ENCODE peak calls at places on chromosome 9, in eight cellular contexts. One of them, this sample, is unnamed.

GRCh38 chr9:34560574-34561229 is 28.8 kb downstream of the CNTFR start:
- ATAC-seq in GM23338: no peak
- ATAC-seq in GM12878: no peak
- ATAC-seq in HepG2: peak
- ATAC-seq in upper lobe of left lung: no peak
- ATAC-seq in Panc1: peak
- ATAC-seq in HCT116: no peak
- ATAC-seq in K562: no peak
- ATAC-seq in this sample: no peak

GRCh38 chr9:112301420-112301819 is 32.0 kb downstream of the PTBP3 start:
- ATAC-seq in GM23338: no peak
- ATAC-seq in GM12878: peak
- ATAC-seq in HepG2: no peak
- ATAC-seq in upper lobe of left lung: no peak
- ATAC-seq in Panc1: no peak
- ATAC-seq in HCT116: no peak
- ATAC-seq in K562: no peak
- ATAC-seq in this sample: no peak

GRCh38 chr9:125904155-125904841 is 157.1 kb downstream of the PBX3 start:
- ATAC-seq in GM23338: no peak
- ATAC-seq in GM12878: peak
- ATAC-seq in HepG2: no peak
- ATAC-seq in upper lobe of left lung: peak
- ATAC-seq in Panc1: peak
- ATAC-seq in HCT116: no peak
- ATAC-seq in K562: no peak
- ATAC-seq in this sample: peak

GRCh38 chr9:126991170-126991569 is 76.6 kb downstream of the RALGPS1 start:
- ATAC-seq in GM23338: no peak
- ATAC-seq in GM12878: no peak
- ATAC-seq in HepG2: no peak
- ATAC-seq in upper lobe of left lung: peak
- ATAC-seq in Panc1: no peak
- ATAC-seq in HCT116: no peak
- ATAC-seq in K562: no peak
- ATAC-seq in this sample: peak

GRCh38 chr9:121648799-121649198 is 2.6 kb upstream of the DAB2IP start:
- ATAC-seq in GM23338: no peak
- ATAC-seq in GM12878: no peak
- ATAC-seq in HepG2: no peak
- ATAC-seq in upper lobe of left lung: no peak
- ATAC-seq in Panc1: no peak
- ATAC-seq in HCT116: no peak
- ATAC-seq in K562: no peak
- ATAC-seq in this sample: no peak

GRCh38 chr9:114811301-114811700 is 5.5 kb upstream of the TNFSF15 start:
- ATAC-seq in GM23338: no peak
- ATAC-seq in GM12878: no peak
- ATAC-seq in HepG2: no peak
- ATAC-seq in upper lobe of left lung: no peak
- ATAC-seq in Panc1: no peak
- ATAC-seq in HCT116: no peak
- ATAC-seq in K562: no peak
- ATAC-seq in this sample: no peak

GRCh38 chr9:87422999-87423398 is 74.7 kb upstream of the DAPK1 start:
- ATAC-seq in GM23338: no peak
- ATAC-seq in GM12878: no peak
- ATAC-seq in HepG2: no peak
- ATAC-seq in upper lobe of left lung: no peak
- ATAC-seq in Panc1: no peak
- ATAC-seq in HCT116: no peak
- ATAC-seq in K562: no peak
- ATAC-seq in this sample: no peak

GRCh38 chr9:27599521-27600234 is 26.4 kb upstream of the C9orf72 start:
- ATAC-seq in GM23338: peak
- ATAC-seq in GM12878: no peak
- ATAC-seq in HepG2: no peak
- ATAC-seq in upper lobe of left lung: peak
- ATAC-seq in Panc1: no peak
- ATAC-seq in HCT116: no peak
- ATAC-seq in K562: no peak
- ATAC-seq in this sample: no peak

GRCh38 chr9:83266618-83267543 is 203.9 kb upstream of the RASEF start:
- ATAC-seq in GM23338: no peak
- ATAC-seq in GM12878: no peak
- ATAC-seq in HepG2: peak
- ATAC-seq in upper lobe of left lung: no peak
- ATAC-seq in Panc1: peak
- ATAC-seq in HCT116: peak
- ATAC-seq in K562: no peak
- ATAC-seq in this sample: peak

GRCh38 chr9:6198251-6198650 is 17.4 kb upstream of the IL33 start:
- ATAC-seq in GM23338: no peak
- ATAC-seq in GM12878: no peak
- ATAC-seq in HepG2: no peak
- ATAC-seq in upper lobe of left lung: no peak
- ATAC-seq in Panc1: no peak
- ATAC-seq in HCT116: no peak
- ATAC-seq in K562: no peak
- ATAC-seq in this sample: no peak

GRCh38 chr9:21766096-21766495 is 36.3 kb upstream of the MTAP start:
- ATAC-seq in GM23338: no peak
- ATAC-seq in GM12878: no peak
- ATAC-seq in HepG2: peak
- ATAC-seq in upper lobe of left lung: no peak
- ATAC-seq in Panc1: no peak
- ATAC-seq in HCT116: no peak
- ATAC-seq in K562: no peak
- ATAC-seq in this sample: no peak

GRCh38 chr9:89597711-89598707 is 6.8 kb upstream of the GADD45G start:
- ATAC-seq in GM23338: peak
- ATAC-seq in GM12878: peak
- ATAC-seq in HepG2: peak
- ATAC-seq in upper lobe of left lung: peak
- ATAC-seq in Panc1: peak
- ATAC-seq in HCT116: peak
- ATAC-seq in K562: peak
- ATAC-seq in this sample: no peak

GRCh38 chr9:122065923-122066629 is 27.0 kb downstream of the TTLL11 start:
- ATAC-seq in GM23338: no peak
- ATAC-seq in GM12878: no peak
- ATAC-seq in HepG2: no peak
- ATAC-seq in upper lobe of left lung: no peak
- ATAC-seq in Panc1: no peak
- ATAC-seq in HCT116: no peak
- ATAC-seq in K562: peak
- ATAC-seq in this sample: no peak

GRCh38 chr9:125161284-125161918 is 18.1 kb upstream of the SCAI start:
- ATAC-seq in GM23338: no peak
- ATAC-seq in GM12878: no peak
- ATAC-seq in HepG2: no peak
- ATAC-seq in upper lobe of left lung: peak
- ATAC-seq in Panc1: no peak
- ATAC-seq in HCT116: no peak
- ATAC-seq in K562: no peak
- ATAC-seq in this sample: peak

GRCh38 chr9:99360026-99360425 is 137.9 kb downstream of the SEC61B start:
- ATAC-seq in GM23338: no peak
- ATAC-seq in GM12878: no peak
- ATAC-seq in HepG2: no peak
- ATAC-seq in upper lobe of left lung: no peak
- ATAC-seq in Panc1: no peak
- ATAC-seq in HCT116: peak
- ATAC-seq in K562: no peak
- ATAC-seq in this sample: no peak

DNA sequence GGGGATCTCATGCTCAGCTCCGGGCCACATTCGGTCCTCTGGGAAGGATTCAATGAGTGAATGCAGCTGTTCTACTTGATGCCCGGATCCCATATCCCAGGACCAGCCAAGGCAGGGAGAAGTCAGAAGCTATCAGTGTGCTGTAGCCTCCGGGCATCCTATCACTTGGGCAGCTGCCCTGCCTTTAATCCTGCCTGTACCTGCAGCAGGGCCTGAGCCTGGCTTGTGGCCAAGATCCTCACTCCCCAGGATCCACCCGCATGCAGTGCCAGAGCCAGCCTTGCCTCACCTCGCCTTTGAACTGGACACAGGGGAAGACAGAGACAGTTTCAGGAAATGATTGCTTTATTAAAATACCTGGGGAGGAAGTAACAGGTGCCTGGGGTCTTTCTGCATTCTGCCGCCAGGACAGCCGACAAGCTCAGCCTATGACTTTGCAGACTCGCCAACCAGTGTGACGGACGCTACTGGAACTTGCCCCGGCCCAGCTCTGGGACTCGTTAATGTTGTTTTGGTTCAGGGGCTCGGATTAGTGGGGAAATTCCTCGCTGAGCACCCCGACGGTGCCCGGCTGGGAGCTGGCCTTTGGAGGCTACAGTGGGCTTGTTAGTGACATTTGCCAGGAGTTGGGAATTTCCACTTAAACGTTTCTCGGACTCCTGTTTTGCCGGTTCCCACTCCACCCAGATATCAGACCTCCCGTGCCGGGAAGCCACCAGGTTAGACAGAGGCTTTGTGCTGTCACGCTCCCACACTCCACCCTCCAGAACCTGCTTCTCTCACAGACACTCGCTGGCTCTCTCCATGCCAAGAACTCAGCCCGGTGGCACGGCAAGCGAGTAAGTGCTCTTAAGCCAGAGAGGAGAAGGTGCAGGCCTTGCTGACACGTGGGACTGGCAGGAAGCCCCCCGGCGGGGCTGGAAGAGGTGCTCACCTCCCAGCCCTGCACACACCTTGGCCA is 721 bp downstream of the PTGES start:
- ATAC-seq in GM23338: peak
- ATAC-seq in GM12878: no peak
- ATAC-seq in HepG2: peak
- ATAC-seq in upper lobe of left lung: peak
- ATAC-seq in Panc1: peak
- ATAC-seq in HCT116: peak
- ATAC-seq in K562: peak
- ATAC-seq in this sample: no peak
- H3K4me3 ChIP-seq in GM23338: peak
- H3K4me3 ChIP-seq in GM12878: no peak
- H3K4me3 ChIP-seq in HepG2: no peak
- H3K4me3 ChIP-seq in upper lobe of left lung: no peak
- H3K4me3 ChIP-seq in Panc1: peak
- H3K4me3 ChIP-seq in HCT116: peak
- H3K4me3 ChIP-seq in K562: no peak
- H3K4me3 ChIP-seq in this sample: peak

GRCh38 chr9:73067074-73067473 is 84.6 kb upstream of the ANXA1 start:
- ATAC-seq in GM23338: no peak
- ATAC-seq in GM12878: peak
- ATAC-seq in HepG2: no peak
- ATAC-seq in upper lobe of left lung: no peak
- ATAC-seq in Panc1: no peak
- ATAC-seq in HCT116: peak
- ATAC-seq in K562: no peak
- ATAC-seq in this sample: no peak
- TF ChIP-seq CTCF in GM23338: peak
- TF ChIP-seq CTCF in GM12878: peak
- TF ChIP-seq CTCF in HepG2: peak
- TF ChIP-seq CTCF in upper lobe of left lung: no peak
- TF ChIP-seq CTCF in Panc1: peak
- TF ChIP-seq CTCF in HCT116: no peak
- TF ChIP-seq CTCF in K562: no peak
- TF ChIP-seq CTCF in this sample: no peak

DNA sequence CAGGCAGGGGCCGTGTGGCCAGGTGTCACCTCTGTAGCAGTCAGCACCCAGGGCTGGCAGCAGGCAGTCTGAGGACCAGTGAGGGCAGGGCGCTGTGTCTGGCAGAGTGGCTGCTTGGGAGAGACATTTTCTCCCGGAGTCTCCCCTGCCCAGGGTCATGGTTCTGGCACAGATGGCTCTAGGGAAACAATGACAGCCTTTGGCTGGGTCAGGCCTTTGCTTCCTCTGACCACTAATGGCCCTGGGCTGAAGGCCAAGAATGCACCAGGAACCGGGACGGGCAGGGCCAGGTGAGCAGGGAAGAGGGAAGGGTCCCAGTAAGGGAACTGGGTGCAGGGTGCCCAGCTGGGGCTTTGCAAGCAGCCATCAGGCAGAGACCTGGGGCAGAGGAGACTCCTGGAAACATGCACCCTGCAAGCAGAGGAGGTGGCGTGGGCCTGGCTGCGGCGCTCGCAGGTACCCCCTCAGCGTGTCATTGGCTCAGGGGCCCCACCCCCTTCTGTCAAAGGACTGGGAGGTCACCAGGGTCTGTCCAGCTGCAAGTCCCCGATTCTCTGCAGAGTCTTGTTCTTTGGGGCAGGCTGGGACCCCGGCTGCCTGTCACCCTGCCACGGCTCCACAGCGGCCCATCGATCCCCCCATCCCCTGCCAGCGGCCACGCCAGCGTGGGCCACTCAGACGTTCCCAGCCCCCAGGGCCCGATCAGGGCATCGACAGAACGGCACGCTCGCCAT is 18.8 kb upstream of the TMEM250 start:
- ATAC-seq in GM23338: no peak
- ATAC-seq in GM12878: no peak
- ATAC-seq in HepG2: no peak
- ATAC-seq in upper lobe of left lung: no peak
- ATAC-seq in Panc1: peak
- ATAC-seq in HCT116: peak
- ATAC-seq in K562: no peak
- ATAC-seq in this sample: no peak
- TF ChIP-seq POLR2AphosphoS5 in GM23338: no peak
- TF ChIP-seq POLR2AphosphoS5 in GM12878: no peak
- TF ChIP-seq POLR2AphosphoS5 in HepG2: no peak
- TF ChIP-seq POLR2AphosphoS5 in upper lobe of left lung: no peak
- TF ChIP-seq POLR2AphosphoS5 in Panc1: no peak
- TF ChIP-seq POLR2AphosphoS5 in HCT116: no peak
- TF ChIP-seq POLR2AphosphoS5 in K562: no peak
- TF ChIP-seq POLR2AphosphoS5 in this sample: no peak

GRCh38 chr9:14314929-14315753 is 1.2 kb upstream of the NFIB start:
- ATAC-seq in GM23338: peak
- ATAC-seq in GM12878: peak
- ATAC-seq in HepG2: peak
- ATAC-seq in upper lobe of left lung: peak
- ATAC-seq in Panc1: peak
- ATAC-seq in HCT116: peak
- ATAC-seq in K562: peak
- ATAC-seq in this sample: peak

GRCh38 chr9:14315754-14316573 is 2.0 kb upstream of the NFIB start:
- ATAC-seq in GM23338: peak
- ATAC-seq in GM12878: no peak
- ATAC-seq in HepG2: peak
- ATAC-seq in upper lobe of left lung: peak
- ATAC-seq in Panc1: peak
- ATAC-seq in HCT116: no peak
- ATAC-seq in K562: no peak
- ATAC-seq in this sample: peak

GRCh38 chr9:14313378-14313940 is 482 bp downstream of the NFIB start:
- ATAC-seq in GM23338: peak
- ATAC-seq in GM12878: no peak
- ATAC-seq in HepG2: peak
- ATAC-seq in upper lobe of left lung: no peak
- ATAC-seq in Panc1: no peak
- ATAC-seq in HCT116: no peak
- ATAC-seq in K562: peak
- ATAC-seq in this sample: no peak

GRCh38 chr9:14313951-14314423 is at the start of gene NFIB:
- ATAC-seq in GM23338: peak
- ATAC-seq in GM12878: no peak
- ATAC-seq in HepG2: peak
- ATAC-seq in upper lobe of left lung: peak
- ATAC-seq in Panc1: peak
- ATAC-seq in HCT116: peak
- ATAC-seq in K562: peak
- ATAC-seq in this sample: peak

GRCh38 chr9:14314424-14314928 is 535 bp upstream of the NFIB start:
- ATAC-seq in GM23338: peak
- ATAC-seq in GM12878: no peak
- ATAC-seq in HepG2: peak
- ATAC-seq in upper lobe of left lung: peak
- ATAC-seq in Panc1: peak
- ATAC-seq in HCT116: peak
- ATAC-seq in K562: peak
- ATAC-seq in this sample: peak
- H3K4me3 ChIP-seq in GM23338: peak
- H3K4me3 ChIP-seq in GM12878: peak
- H3K4me3 ChIP-seq in HepG2: peak
- H3K4me3 ChIP-seq in upper lobe of left lung: peak
- H3K4me3 ChIP-seq in Panc1: peak
- H3K4me3 ChIP-seq in HCT116: peak
- H3K4me3 ChIP-seq in K562: peak
- H3K4me3 ChIP-seq in this sample: peak

This sample was measured in gastroesophageal sphincter.